ENCODE peak calls at places on chromosome 14, in four cellular contexts. I is NCI-H1092 treated with DMSO at 0.1 percent for 48 hours, T is lower leg skin, E is astrocyte. U is an unnamed sample.

GRCh38 chr14:71399057-71399487 is 491.8 kb downstream of the PCNX1 start:
- DNase-seq in E (no peak), I (no peak), T (no peak), U (no peak)

GRCh38 chr14:30906752-30907658 is 32.6 kb downstream of the COCH start:
- DNase-seq in E (no peak), I (peak; percentile 6), T (no peak), U (no peak)

GRCh38 chr14:29217813-29218450 is 451.3 kb downstream of the FOXG1 start:
- DNase-seq in I (peak; percentile 46), E (no peak), T (no peak), U (no peak)

GRCh38 chr14:40122978-40123648 is 690.9 kb upstream of the FBXO33 start:
- DNase-seq in E (peak; percentile 64), T (no peak), I (no peak), U (no peak)

GRCh38 chr14:34496007-34496678 is 34.1 kb upstream of the SPTSSA start:
- DNase-seq in E (peak; percentile 7), T (no peak), I (no peak), U (no peak)

GRCh38 chr14:33254342-33254741 is 315.7 kb downstream of the NPAS3 start:
- DNase-seq in I (no peak), T (no peak), E (no peak), U (no peak)

GRCh38 chr14:64038857-64039542 is 186.2 kb downstream of the SYNE2 start:
- DNase-seq in E (no peak), I (no peak), T (no peak), U (no peak)

GRCh38 chr14:91349481-91350074 is 68.0 kb downstream of the CCDC88C start:
- DNase-seq in E (no peak), T (no peak), I (no peak), U (no peak)

GRCh38 chr14:77290705-77291104 is 19.7 kb upstream of the NGB start:
- DNase-seq in I (no peak), T (no peak), E (peak; percentile 36), U (no peak)

GRCh38 chr14:104724981-104725771 is 1.1 kb downstream of the ADSS1 start:
- DNase-seq in T (no peak), E (no peak), I (no peak), U (no peak)

GRCh38 chr14:72476657-72477499 is 417.0 kb downstream of the DPF3 start:
- DNase-seq in T (peak; percentile 77), I (no peak), E (peak; percentile 88), U (no peak)

GRCh38 chr14:65210118-65210826 is 108.0 kb upstream of the MAX start:
- DNase-seq in E (peak; percentile 52), T (no peak), I (no peak), U (no peak)

GRCh38 chr14:84409435-84409834 is 1120.5 kb upstream of the FLRT2 start:
- DNase-seq in E (peak; percentile 0), T (no peak), I (no peak), U (no peak)

GRCh38 chr14:53847881-53848280 is 108.7 kb downstream of the BMP4 start:
- DNase-seq in E (no peak), T (no peak), I (no peak), U (no peak)

GRCh38 chr14:105530446-105531087 is 4.2 kb downstream of the TMEM121 start:
- DNase-seq in I (no peak), T (no peak), E (no peak), U (no peak)

GRCh38 chr14:75864352-75864751 is 117.4 kb downstream of the TGFB3 start:
- DNase-seq in E (peak; percentile 61), I (no peak), T (no peak), U (no peak)

GRCh38 chr14:29926701-29927595 is 699 bp downstream of the PRKD1 start:
- DNase-seq in T (no peak), E (peak; percentile 35), I (peak; percentile 80), U (no peak)

GRCh38 chr14:92986254-92987147 is 63.6 kb downstream of the CHGA start:
- DNase-seq in T (no peak), E (peak; percentile 32), I (no peak), U (no peak)

GRCh38 chr14:104705340-104706047 is 16.1 kb downstream of the INF2 start:
- DNase-seq in E (no peak), T (no peak), I (no peak), U (no peak)

GRCh38 chr14:81565441-81566290 is 32.0 kb upstream of the SEL1L start:
- DNase-seq in T (no peak), E (no peak), I (peak; percentile 8), U (peak; percentile 29)

GRCh38 chr14:91817566-91818325 is 49.6 kb downstream of the TC2N start:
- DNase-seq in I (no peak), E (no peak), T (no peak), U (no peak)

GRCh38 chr14:103521438-103521961 is 1.1 kb downstream of the CKB start:
- DNase-seq in E (no peak), I (no peak), T (no peak), U (no peak)

GRCh38 chr14:36647827-36648753 is 13.6 kb upstream of the PAX9 start:
- DNase-seq in I (peak; percentile 81), T (no peak), E (peak; percentile 15), U (no peak)

GRCh38 chr14:44316647-44317432 is 190.2 kb downstream of the FSCB start:
- DNase-seq in I (no peak), E (peak; percentile 98), T (no peak), U (no peak)

GRCh38 chr14:65237023-65237814 is 134.9 kb upstream of the MAX start:
- DNase-seq in I (no peak), T (peak; percentile 28), E (peak; percentile 60), U (no peak)

GRCh38 chr14:106347890-106348755 is 821.7 kb downstream of the TMEM121 start:
- DNase-seq in I (no peak), E (no peak), T (no peak), U (no peak)

GRCh38 chr14:54312166-54312801 is 84.5 kb upstream of the CDKN3 start:
- DNase-seq in I (no peak), T (no peak), E (peak; percentile 94), U (no peak)

GRCh38 chr14:104470588-104470987 is 109.0 kb upstream of the C14orf180 start:
- DNase-seq in T (no peak), E (no peak), I (no peak), U (no peak)

GRCh38 chr14:22579881-22580280 is 9.1 kb downstream of the DAD1 start:
- DNase-seq in E (no peak), I (no peak), T (no peak), U (no peak)

GRCh38 chr14:29317423-29317822 is 550.8 kb downstream of the FOXG1 start:
- DNase-seq in I (no peak), T (no peak), E (no peak), U (no peak)

GRCh38 chr14:106586098-106586704 is 1059.8 kb downstream of the TMEM121 start:
- DNase-seq in T (no peak), E (no peak), I (no peak), U (no peak)

U was measured in tibial nerve.